ENCODE peak calls at places on chromosomes 4 and X, in six cellular contexts. One of them, this sample, is unnamed.

GRCh38 chrX:31931225-31931624 is 859.4 kb upstream of the FTHL17 start:
- DNase-seq in stimulated activated CD4-positive, alpha-beta T cell treated with anti-CD3 and anti-CD28 coated beads, Interleukin-2, amount 100 ng/mL, for 4 hours: no peak
- DNase-seq in substantia nigra: no peak
- DNase-seq in iris pigment epithelial cell: peak
- DNase-seq in mesothelial cell of epicardium: no peak
- DNase-seq in fibroblast of lung: peak
- DNase-seq in this sample: no peak

GRCh38 chrX:153554519-153555167 is 37.2 kb downstream of the ATP2B3 start:
- DNase-seq in stimulated activated CD4-positive, alpha-beta T cell treated with anti-CD3 and anti-CD28 coated beads, Interleukin-2, amount 100 ng/mL, for 4 hours: peak
- DNase-seq in substantia nigra: peak
- DNase-seq in iris pigment epithelial cell: peak
- DNase-seq in mesothelial cell of epicardium: peak
- DNase-seq in fibroblast of lung: peak
- DNase-seq in this sample: peak

GRCh38 chrX:46967547-46967946 is 55.3 kb downstream of the JADE3 start:
- DNase-seq in stimulated activated CD4-positive, alpha-beta T cell treated with anti-CD3 and anti-CD28 coated beads, Interleukin-2, amount 100 ng/mL, for 4 hours: no peak
- DNase-seq in substantia nigra: no peak
- DNase-seq in iris pigment epithelial cell: no peak
- DNase-seq in mesothelial cell of epicardium: no peak
- DNase-seq in fibroblast of lung: no peak
- DNase-seq in this sample: no peak

GRCh38 chr4:73883306-73883705 is 14.1 kb downstream of the CXCL1 start:
- DNase-seq in stimulated activated CD4-positive, alpha-beta T cell treated with anti-CD3 and anti-CD28 coated beads, Interleukin-2, amount 100 ng/mL, for 4 hours: no peak
- DNase-seq in substantia nigra: no peak
- DNase-seq in iris pigment epithelial cell: peak
- DNase-seq in mesothelial cell of epicardium: no peak
- DNase-seq in fibroblast of lung: peak
- DNase-seq in this sample: no peak

GRCh38 chr4:7900351-7900750 is 39.3 kb downstream of the AFAP1 start:
- DNase-seq in stimulated activated CD4-positive, alpha-beta T cell treated with anti-CD3 and anti-CD28 coated beads, Interleukin-2, amount 100 ng/mL, for 4 hours: no peak
- DNase-seq in substantia nigra: no peak
- DNase-seq in iris pigment epithelial cell: no peak
- DNase-seq in mesothelial cell of epicardium: no peak
- DNase-seq in fibroblast of lung: no peak
- DNase-seq in this sample: no peak

GRCh38 chr4:25823632-25824031 is 39.2 kb downstream of the SEL1L3 start:
- DNase-seq in stimulated activated CD4-positive, alpha-beta T cell treated with anti-CD3 and anti-CD28 coated beads, Interleukin-2, amount 100 ng/mL, for 4 hours: no peak
- DNase-seq in substantia nigra: no peak
- DNase-seq in iris pigment epithelial cell: no peak
- DNase-seq in mesothelial cell of epicardium: no peak
- DNase-seq in fibroblast of lung: no peak
- DNase-seq in this sample: no peak

GRCh38 chrX:475926-476723 is 89.4 kb upstream of the PPP2R3B start:
- DNase-seq in stimulated activated CD4-positive, alpha-beta T cell treated with anti-CD3 and anti-CD28 coated beads, Interleukin-2, amount 100 ng/mL, for 4 hours: no peak
- DNase-seq in substantia nigra: no peak
- DNase-seq in iris pigment epithelial cell: peak
- DNase-seq in mesothelial cell of epicardium: no peak
- DNase-seq in fibroblast of lung: no peak
- DNase-seq in this sample: no peak

GRCh38 chrX:101759000-101759399 is 99.3 kb upstream of the ARMCX2 start:
- DNase-seq in stimulated activated CD4-positive, alpha-beta T cell treated with anti-CD3 and anti-CD28 coated beads, Interleukin-2, amount 100 ng/mL, for 4 hours: peak
- DNase-seq in substantia nigra: no peak
- DNase-seq in iris pigment epithelial cell: peak
- DNase-seq in mesothelial cell of epicardium: no peak
- DNase-seq in fibroblast of lung: peak
- DNase-seq in this sample: peak

GRCh38 chr4:3871181-3871852 is 105.1 kb downstream of the ADRA2C start:
- DNase-seq in stimulated activated CD4-positive, alpha-beta T cell treated with anti-CD3 and anti-CD28 coated beads, Interleukin-2, amount 100 ng/mL, for 4 hours: no peak
- DNase-seq in substantia nigra: no peak
- DNase-seq in iris pigment epithelial cell: no peak
- DNase-seq in mesothelial cell of epicardium: peak
- DNase-seq in fibroblast of lung: no peak
- DNase-seq in this sample: peak

GRCh38 chrX:146433771-146434170 is 375.8 kb upstream of the CXorf51B start:
- DNase-seq in stimulated activated CD4-positive, alpha-beta T cell treated with anti-CD3 and anti-CD28 coated beads, Interleukin-2, amount 100 ng/mL, for 4 hours: no peak
- DNase-seq in substantia nigra: no peak
- DNase-seq in iris pigment epithelial cell: no peak
- DNase-seq in mesothelial cell of epicardium: no peak
- DNase-seq in fibroblast of lung: no peak
- DNase-seq in this sample: no peak

GRCh38 chr4:173076903-173077629 is 91.5 kb upstream of the GALNT7 start:
- DNase-seq in stimulated activated CD4-positive, alpha-beta T cell treated with anti-CD3 and anti-CD28 coated beads, Interleukin-2, amount 100 ng/mL, for 4 hours: no peak
- DNase-seq in substantia nigra: no peak
- DNase-seq in iris pigment epithelial cell: peak
- DNase-seq in mesothelial cell of epicardium: no peak
- DNase-seq in fibroblast of lung: peak
- DNase-seq in this sample: no peak

GRCh38 chr4:6893449-6894085 is 16.1 kb upstream of the TBC1D14 start:
- DNase-seq in stimulated activated CD4-positive, alpha-beta T cell treated with anti-CD3 and anti-CD28 coated beads, Interleukin-2, amount 100 ng/mL, for 4 hours: no peak
- DNase-seq in substantia nigra: no peak
- DNase-seq in iris pigment epithelial cell: peak
- DNase-seq in mesothelial cell of epicardium: no peak
- DNase-seq in fibroblast of lung: peak
- DNase-seq in this sample: no peak